ENCODE peak calls at places on chromosomes 16 and 17, in eight cellular contexts. S is heart left ventricle; Q is body of pancreas; C is astrocyte of the spinal cord; F is fibroblast of the aortic adventitia; K is foreskin fibroblast; J is CD8-positive, alpha-beta T cell; T is fibroblast of mammary gland. E is an unnamed sample.

GRCh38 chr17:81020443-81020766 is 14.5 kb upstream of the BAIAP2 start:
- DNase-seq in C (no peak), S (no peak), J (no peak), Q (no peak), T (no peak), K (no peak), F (no peak), E (no peak)

GRCh38 chr16:9665851-9666271 is 516.4 kb downstream of the GRIN2A start:
- DNase-seq in K (no peak), S (no peak), J (no peak), T (no peak), C (no peak), Q (no peak), F (no peak), E (no peak)

GRCh38 chr17:44223574-44224046 is 4.1 kb upstream of the UBTF start:
- DNase-seq in C (peak), J (no peak), S (peak), K (peak), F (peak), Q (peak), T (peak), E (no peak)

GRCh38 chr16:4788489-4788889 is 344 bp upstream of the SEPTIN12 start:
- DNase-seq in Q (no peak), K (no peak), T (no peak), F (no peak), C (no peak), S (no peak), J (no peak), E (no peak)

GRCh38 chr16:56189990-56190902 is 1.0 kb upstream of the GNAO1 start:
- DNase-seq in S (no peak), C (peak), K (no peak), T (no peak), F (peak), Q (no peak), J (no peak), E (no peak)

GRCh38 chr17:61410100-61410551 is 10.5 kb downstream of the TBX2 start:
- DNase-seq in S (peak), T (no peak), K (no peak), C (no peak), J (no peak), F (no peak), Q (no peak), E (no peak)

GRCh38 chr17:16282522-16282921 is 65.5 kb downstream of the PIGL start:
- DNase-seq in S (no peak), T (peak), J (no peak), F (peak), Q (no peak), C (peak), K (peak), E (no peak)

GRCh38 chr16:49593423-49594040 is 219.9 kb downstream of the C16orf78 start:
- DNase-seq in J (no peak), S (no peak), K (no peak), Q (no peak), T (no peak), F (no peak), C (no peak), E (no peak)

GRCh38 chr17:82921426-82921825 is 81.6 kb upstream of the ZNF750 start:
- DNase-seq in F (no peak), T (no peak), J (no peak), Q (no peak), S (no peak), K (no peak), C (no peak), E (no peak)

GRCh38 chr16:50285406-50286003 is 19.2 kb downstream of the ADCY7 start:
- DNase-seq in T (no peak), C (no peak), K (no peak), J (no peak), Q (no peak), F (no peak), S (no peak), E (no peak)

GRCh38 chr17:81115749-81116464 is 49.4 kb upstream of the PVALEF start:
- DNase-seq in C (no peak), K (no peak), T (no peak), Q (no peak), S (peak), F (no peak), J (no peak), E (no peak)

GRCh38 chr17:35373984-35374765 is 754 bp upstream of the SLFN11 start:
- DNase-seq in S (peak), T (peak), Q (peak), K (peak), C (peak), J (peak), F (peak), E (peak)

GRCh38 chr17:14866266-14866665 is 398.9 kb downstream of the PMP22 start:
- DNase-seq in Q (no peak), K (no peak), J (no peak), S (no peak), T (no peak), C (no peak), F (peak), E (no peak)

GRCh38 chr16:47778106-47778803 is 317.1 kb downstream of the PHKB start:
- DNase-seq in C (no peak), F (no peak), T (peak), K (no peak), S (no peak), J (no peak), Q (no peak), E (no peak)

GRCh38 chr17:76734080-76734840 is 2.9 kb downstream of the SRSF2 start:
- DNase-seq in J (peak), K (no peak), Q (no peak), F (peak), S (no peak), T (peak), C (no peak), E (no peak)

GRCh38 chr16:53429221-53429943 is 4.9 kb upstream of the RBL2 start:
- DNase-seq in C (peak), S (no peak), T (peak), Q (peak), F (peak), K (peak), J (no peak), E (no peak)

GRCh38 chr16:35182043-35182677 is 1722.7 kb downstream of the TP53TG3F start:
- DNase-seq in K (no peak), F (no peak), C (no peak), Q (no peak), S (no peak), T (no peak), J (no peak), E (no peak)

GRCh38 chr17:63041722-63042121 is 75.7 kb downstream of the TANC2 start:
- DNase-seq in T (no peak), C (no peak), S (no peak), F (no peak), J (no peak), K (no peak), Q (no peak), E (no peak)

GRCh38 chr17:39014044-39014794 is 47.0 kb upstream of the FBXO47 start:
- DNase-seq in C (peak), J (no peak), K (peak), F (peak), T (peak), Q (no peak), S (no peak), E (no peak)

GRCh38 chr17:10574324-10574723 is 24.9 kb upstream of the MYH2 start:
- DNase-seq in F (no peak), Q (no peak), J (no peak), T (peak), K (no peak), C (no peak), S (no peak), E (no peak)

GRCh38 chr16:19446886-19447285 is 29.2 kb downstream of the TMC5 start:
- DNase-seq in F (no peak), S (no peak), C (no peak), T (no peak), K (no peak), J (no peak), Q (no peak), E (no peak)

DNA sequence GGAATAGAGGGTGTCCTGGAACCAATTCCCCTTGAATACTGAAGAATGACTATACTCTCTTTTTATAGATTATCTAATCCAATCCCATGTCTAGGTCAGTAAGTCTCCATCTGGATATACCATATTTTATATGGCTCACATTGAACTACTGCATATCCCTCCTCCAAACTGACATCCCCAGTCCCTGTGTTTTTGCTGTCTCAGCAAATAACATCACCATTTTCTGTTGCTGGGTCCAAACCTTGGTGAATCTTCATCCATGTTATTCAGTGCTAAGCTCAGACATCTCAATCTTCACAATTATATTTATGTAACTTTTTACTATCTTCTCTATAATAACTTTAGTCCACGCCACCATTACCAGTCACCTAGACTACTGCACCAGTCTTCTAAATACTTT is 269.6 kb upstream of the CNTNAP4 start:
- DNase-seq in F (no peak), C (no peak), S (no peak), J (no peak), K (no peak), Q (no peak), T (no peak), E (no peak)
- H3K4me3 ChIP-seq in F (no peak), C (no peak), S (no peak), J (no peak), K (no peak), Q (no peak), T (no peak), E (no peak)

DNA sequence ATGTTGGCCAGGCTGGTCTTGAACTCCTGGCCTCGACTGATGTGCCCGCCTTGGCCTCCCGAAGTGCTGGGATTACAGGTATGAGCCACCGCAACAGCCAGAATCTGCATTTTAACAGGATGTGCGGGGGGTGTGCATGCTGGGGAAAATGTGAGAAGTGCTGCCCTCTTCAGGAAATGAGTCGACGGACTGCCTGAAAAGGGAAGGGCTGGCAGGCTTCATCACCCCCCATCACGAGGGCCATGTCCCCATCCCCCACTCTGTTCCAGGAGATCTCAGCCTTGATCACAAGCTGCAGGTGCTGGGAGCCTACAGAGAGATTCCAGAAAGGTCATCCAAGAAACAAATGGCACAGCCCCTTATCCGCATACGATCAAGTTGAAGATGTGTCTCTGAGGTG is 195.3 kb upstream of the RPL38 start:
- DNase-seq in C (no peak), S (no peak), K (no peak), T (peak), Q (no peak), F (no peak), J (peak), E (no peak)
- TF ChIP-seq CTCF in C (peak), S (no peak), K (no peak), T (peak), Q (no peak), F (no peak), J (no peak), E (peak)

DNA sequence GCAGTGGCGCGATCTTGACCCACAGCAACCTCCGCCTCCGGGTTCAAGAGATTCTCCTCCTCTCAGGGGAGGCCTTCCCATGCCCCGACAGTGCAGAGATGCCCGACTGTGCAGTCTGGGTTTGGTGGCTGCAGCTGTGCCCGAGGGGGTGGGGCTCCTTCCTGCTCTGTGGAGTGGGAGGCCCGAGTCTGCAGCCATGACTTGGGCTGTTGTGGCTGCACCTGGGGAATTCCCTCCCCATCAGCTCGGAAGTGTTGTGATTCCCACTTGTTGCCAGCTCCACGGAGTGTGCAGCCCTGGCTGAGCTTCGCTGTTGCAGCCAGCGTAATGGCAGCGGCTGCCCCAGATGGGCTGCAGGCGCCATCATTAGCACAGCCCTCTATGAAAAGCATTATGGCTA is 66.4 kb upstream of the SMIM36 start:
- DNase-seq in F (no peak), C (peak), J (peak), Q (no peak), K (no peak), T (peak), S (peak), E (peak)
- H3K4me3 ChIP-seq in F (no peak), C (no peak), J (peak), Q (no peak), K (no peak), T (peak), S (peak), E (peak)

GRCh38 chr17:1561420-1562177 is 993 bp downstream of the PITPNA start:
- DNase-seq in F (no peak), J (peak), Q (peak), K (no peak), C (no peak), T (no peak), S (no peak), E (peak)
- TF ChIP-seq CTCF in F (peak), J (peak), Q (no peak), K (peak), C (peak), T (no peak), S (no peak), E (peak)

GRCh38 chr16:27238016-27238587 is 30.5 kb downstream of the NSMCE1 start:
- DNase-seq in C (no peak), J (peak), S (peak), F (no peak), T (no peak), K (no peak), Q (no peak), E (no peak)
- H3K4me3 ChIP-seq in C (no peak), J (no peak), S (no peak), F (no peak), T (no peak), K (no peak), Q (no peak), E (no peak)

DNA sequence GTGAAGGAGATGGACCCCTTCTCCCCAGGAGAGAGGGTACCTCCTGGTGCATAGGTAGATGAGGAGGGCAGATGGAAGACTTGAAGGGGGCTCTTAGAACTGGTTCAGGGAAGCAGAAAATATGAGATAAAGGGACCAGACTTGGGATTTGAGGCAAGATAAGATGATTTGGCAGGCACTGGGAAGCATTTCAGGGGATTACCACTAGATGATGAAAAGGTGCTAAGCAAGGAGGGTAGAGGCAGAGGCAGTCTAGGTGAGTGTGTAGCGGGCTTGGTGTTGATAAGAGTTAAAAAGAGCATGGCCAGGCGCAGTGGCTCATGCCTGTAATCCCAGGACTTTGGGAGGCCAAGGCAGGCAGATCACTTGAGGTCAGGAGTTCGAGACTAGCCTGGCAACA is 14.4 kb downstream of the SLC9A5 start:
- DNase-seq in S (no peak), K (no peak), J (no peak), F (no peak), C (no peak), Q (no peak), T (no peak), E (no peak)
- TF ChIP-seq CTCF in S (no peak), K (no peak), J (no peak), F (no peak), C (no peak), Q (no peak), T (no peak), E (no peak)

GRCh38 chr17:51687887-51688286 is 427.5 kb downstream of the UTP18 start:
- DNase-seq in F (no peak), K (no peak), S (no peak), T (no peak), Q (no peak), J (no peak), C (no peak), E (no peak)
- H3K4me3 ChIP-seq in F (no peak), K (no peak), S (no peak), T (no peak), Q (no peak), J (no peak), C (no peak), E (no peak)

E was measured in GM06990.